ENCODE peak calls at places on chromosomes 2 and 18, in eight cellular contexts. K is NCI-H2081; Z is GM10248; T is endothelial cell; C is T1000; X is GM18507; I is activated T-helper 9 cell treated with anti-CD3 and anti-CD28 coated beads, Interleukin-2, amount 50 U/mL, for 16 hours; D is activated naive CD4-positive, alpha-beta T cell treated with anti-CD3 and anti-CD28 coated beads, Interleukin-2, amount 50 U/mL, for 16 hours. P is an unnamed sample.
A peak's percentile ranks its signal among the peaks of the same experiment; 100 is the strongest.

GRCh38 chr18:5510109-5510846 is 33.5 kb downstream of the EPB41L3 start:
- DNase-seq in K (no peak), Z (no peak), T (no peak), C (no peak), X (no peak), I (no peak), D (no peak), P (no peak)

GRCh38 chr18:76524900-76525698 is 30.1 kb upstream of the ZNF516 start:
- DNase-seq in K (peak; percentile 96), Z (no peak), T (peak; percentile 56), C (no peak), X (no peak), I (no peak), D (no peak), P (no peak)

GRCh38 chr2:174952607-174953006 is 52.6 kb downstream of the CHN1 start:
- DNase-seq in K (no peak), Z (no peak), T (no peak), C (no peak), X (no peak), I (no peak), D (no peak), P (no peak)

GRCh38 chr2:39717067-39717466 is 51.4 kb downstream of the TMEM178A start:
- DNase-seq in K (no peak), Z (no peak), T (no peak), C (no peak), X (no peak), I (no peak), D (no peak), P (no peak)

GRCh38 chr2:102604754-102605153 is 14.6 kb upstream of the SLC9A2 start:
- DNase-seq in K (no peak), Z (no peak), T (no peak), C (no peak), X (no peak), I (no peak), D (no peak), P (no peak)

GRCh38 chr2:132489150-132489549 is 72.5 kb downstream of the GPR39 start:
- DNase-seq in K (no peak), Z (no peak), T (peak; percentile 70), C (no peak), X (no peak), I (no peak), D (no peak), P (no peak)

GRCh38 chr2:132715986-132716385 is 46.0 kb upstream of the LYPD1 start:
- DNase-seq in K (no peak), Z (no peak), T (no peak), C (no peak), X (no peak), I (no peak), D (no peak), P (no peak)

GRCh38 chr2:766255-766654 is 89.0 kb upstream of the TMEM18 start:
- DNase-seq in K (no peak), Z (no peak), T (no peak), C (no peak), X (no peak), I (no peak), D (no peak), P (no peak)

GRCh38 chr2:223997938-223998337 is 40.7 kb downstream of the MRPL44 start:
- DNase-seq in K (no peak), Z (no peak), T (no peak), C (no peak), X (no peak), I (no peak), D (no peak), P (no peak)

GRCh38 chr2:13662055-13662454 is 945.3 kb downstream of the TRIB2 start:
- DNase-seq in K (no peak), Z (no peak), T (no peak), C (no peak), X (no peak), I (no peak), D (no peak), P (no peak)

GRCh38 chr2:71299507-71299906 is 32.1 kb upstream of the ZNF638 start:
- DNase-seq in K (peak; percentile 10), Z (peak; percentile 43), T (peak; percentile 13), C (no peak), X (no peak), I (no peak), D (no peak), P (no peak)

GRCh38 chr2:190947711-190948251 is 66.2 kb downstream of the STAT1 start:
- DNase-seq in K (no peak), Z (peak; percentile 14), T (no peak), C (no peak), X (no peak), I (no peak), D (no peak), P (no peak)

GRCh38 chr18:47846431-47846830 is 84.0 kb downstream of the SMAD2 start:
- DNase-seq in K (no peak), Z (no peak), T (no peak), C (no peak), X (no peak), I (no peak), D (no peak), P (no peak)

GRCh38 chr2:133142087-133142486 is 426.2 kb downstream of the NCKAP5 start:
- DNase-seq in K (no peak), Z (no peak), T (no peak), C (no peak), X (no peak), I (no peak), D (no peak), P (no peak)

GRCh38 chr18:6022840-6023239 is 127.5 kb upstream of the TMEM200C start:
- DNase-seq in K (no peak), Z (no peak), T (no peak), C (peak; percentile 12), X (no peak), I (no peak), D (no peak), P (no peak)

GRCh38 chr18:8890957-8891464 is 185.7 kb downstream of the MTCL1 start:
- DNase-seq in K (no peak), Z (no peak), T (no peak), C (peak; percentile 62), X (no peak), I (no peak), D (no peak), P (no peak)

GRCh38 chr2:64943387-64944150 is 45.6 kb upstream of the SLC1A4 start:
- DNase-seq in K (no peak), Z (no peak), T (no peak), C (no peak), X (no peak), I (no peak), D (no peak), P (no peak)

GRCh38 chr2:232537079-232537478 is 2.4 kb upstream of the CHRNG start:
- DNase-seq in K (no peak), Z (no peak), T (peak; percentile 40), C (no peak), X (no peak), I (no peak), D (no peak), P (no peak)

P was measured in stimulated activated effector memory CD8-positive, alpha-beta T cell treated with anti-CD3 and anti-CD28 coated beads, Interleukin-12 subunit alpha, Interleukin-12 subunit beta, amount 100 ng/mL, for 72 hours.